ENCODE peak calls at places on chromosomes 16 and 17, in ten cellular contexts. J is cardiac fibroblast; X is activated gamma-delta T cell treated with anti-CD3 and anti-CD28 coated beads, Interleukin-2, amount 50 U/mL, for 16 hours; T is AG10803; Q is naive thymus-derived CD4-positive, alpha-beta T cell; A is psoas muscle; W is ovary; D is NCI-H2081; N is smooth muscle cell of the brain vasculature; U is GM04504. V is an unnamed sample.

GRCh38 chr16:48013476-48013875 is 142.3 kb downstream of the ABCC12 start:
- DNase-seq in J (peak; percentile 10), X (no peak), T (no peak), Q (no peak), A (no peak), W (no peak), D (no peak), N (no peak), U (no peak), V (no peak)

GRCh38 chr17:1398900-1399299 is 1.1 kb downstream of the YWHAE start:
- DNase-seq in J (peak; percentile 59), X (no peak), T (peak; percentile 51), Q (peak; percentile 30), A (no peak), W (no peak), D (no peak), N (no peak), U (no peak), V (no peak)

GRCh38 chr17:77505460-77505769 is 364.6 kb downstream of the SEC14L1 start:
- DNase-seq in J (no peak), X (no peak), T (no peak), Q (no peak), A (no peak), W (no peak), D (no peak), N (no peak), U (no peak), V (no peak)

GRCh38 chr16:2966803-2967184 is 2.4 kb upstream of the PAQR4 start:
- DNase-seq in J (no peak), X (no peak), T (no peak), Q (peak; percentile 31), A (no peak), W (peak; percentile 24), D (no peak), N (no peak), U (no peak), V (no peak)

GRCh38 chr17:46832945-46833839 is 14.7 kb upstream of the WNT3 start:
- DNase-seq in J (peak; percentile 71), X (no peak), T (peak; percentile 71), Q (no peak), A (no peak), W (no peak), D (no peak), N (no peak), U (peak; percentile 45), V (no peak)

GRCh38 chr17:48625502-48626201 is 506 bp downstream of the HOXB9 start:
- DNase-seq in J (no peak), X (no peak), T (no peak), Q (peak; percentile 59), A (no peak), W (no peak), D (peak; percentile 56), N (no peak), U (no peak), V (no peak)

GRCh38 chr16:75093598-75094540 is 22.7 kb downstream of the LDHD start:
- DNase-seq in J (no peak), X (no peak), T (no peak), Q (no peak), A (no peak), W (no peak), D (no peak), N (no peak), U (no peak), V (no peak)

GRCh38 chr16:89005201-89006035 is 28.4 kb upstream of the CBFA2T3 start:
- DNase-seq in J (no peak), X (no peak), T (no peak), Q (no peak), A (peak; percentile 11), W (no peak), D (no peak), N (no peak), U (no peak), V (no peak)

GRCh38 chr16:73912850-73913249 is 383.8 kb upstream of the PSMD7 start:
- DNase-seq in J (no peak), X (no peak), T (no peak), Q (no peak), A (no peak), W (no peak), D (no peak), N (no peak), U (no peak), V (no peak)

GRCh38 chr16:70465999-70466811 is 11.8 kb downstream of the FCSK start:
- DNase-seq in J (no peak), X (no peak), T (no peak), Q (no peak), A (no peak), W (no peak), D (no peak), N (no peak), U (no peak), V (no peak)

GRCh38 chr16:470418-470817 is 45.0 kb downstream of the RAB11FIP3 start:
- DNase-seq in J (no peak), X (no peak), T (no peak), Q (no peak), A (no peak), W (no peak), D (no peak), N (no peak), U (no peak), V (no peak)

GRCh38 chr17:8762012-8762411 is 3.7 kb upstream of the SPDYE4 start:
- DNase-seq in J (no peak), X (no peak), T (no peak), Q (no peak), A (no peak), W (no peak), D (no peak), N (no peak), U (no peak), V (no peak)

GRCh38 chr17:5897320-5897911 is 172.8 kb upstream of the WSCD1 start:
- DNase-seq in J (no peak), X (no peak), T (no peak), Q (no peak), A (no peak), W (no peak), D (no peak), N (no peak), U (no peak), V (no peak)

GRCh38 chr17:59381716-59382570 is 50.5 kb downstream of the YPEL2 start:
- DNase-seq in J (no peak), X (no peak), T (peak; percentile 59), Q (no peak), A (peak; percentile 22), W (no peak), D (peak; percentile 97), N (no peak), U (no peak), V (no peak)

GRCh38 chr16:3984111-3985060 is 103.9 kb upstream of the CREBBP start:
- DNase-seq in J (no peak), X (no peak), T (no peak), Q (no peak), A (no peak), W (no peak), D (no peak), N (no peak), U (no peak), V (no peak)

GRCh38 chr17:27954521-27955495 is 61.6 kb upstream of the LYRM9 start:
- DNase-seq in J (no peak), X (no peak), T (no peak), Q (no peak), A (no peak), W (no peak), D (no peak), N (no peak), U (no peak), V (no peak)

GRCh38 chr17:1019451-1019850 is 22.5 kb downstream of the TIMM22 start:
- DNase-seq in J (no peak), X (no peak), T (no peak), Q (no peak), A (no peak), W (no peak), D (no peak), N (no peak), U (no peak), V (no peak)

GRCh38 chr16:87603684-87604571 is 1.6 kb downstream of the JPH3 start:
- DNase-seq in J (no peak), X (no peak), T (no peak), Q (no peak), A (no peak), W (no peak), D (no peak), N (no peak), U (no peak), V (no peak)

GRCh38 chr16:15498427-15499175 is 64.2 kb downstream of the BMERB1 start:
- DNase-seq in J (no peak), X (no peak), T (peak; percentile 58), Q (no peak), A (no peak), W (no peak), D (no peak), N (no peak), U (no peak), V (no peak)

GRCh38 chr16:10332301-10332700 is 53.6 kb upstream of the ATF7IP2 start:
- DNase-seq in J (no peak), X (no peak), T (no peak), Q (no peak), A (no peak), W (no peak), D (no peak), N (no peak), U (no peak), V (no peak)

GRCh38 chr17:5203908-5204294 is 12.2 kb upstream of the ZNF594 start:
- DNase-seq in J (peak; percentile 85), X (no peak), T (peak; percentile 68), Q (no peak), A (no peak), W (no peak), D (no peak), N (no peak), U (peak; percentile 41), V (no peak)

GRCh38 chr16:55730115-55730514 is 74.3 kb downstream of the SLC6A2 start:
- DNase-seq in J (no peak), X (no peak), T (no peak), Q (no peak), A (no peak), W (no peak), D (no peak), N (no peak), U (no peak), V (no peak)

GRCh38 chr16:1108299-1109252 is 12.5 kb upstream of the C1QTNF8 start:
- DNase-seq in J (no peak), X (no peak), T (peak; percentile 20), Q (no peak), A (peak; percentile 50), W (peak; percentile 88), D (no peak), N (no peak), U (no peak), V (no peak)

GRCh38 chr17:30332057-30332542 is 1.8 kb downstream of the TMIGD1 start:
- DNase-seq in J (peak; percentile 70), X (no peak), T (peak; percentile 17), Q (peak; percentile 35), A (no peak), W (no peak), D (no peak), N (no peak), U (no peak), V (no peak)

GRCh38 chr16:81796035-81796434 is 16.9 kb downstream of the PLCG2 start:
- DNase-seq in J (no peak), X (no peak), T (no peak), Q (no peak), A (no peak), W (no peak), D (no peak), N (no peak), U (no peak), V (no peak)